ENCODE peak calls at places on chromosomes 6 and 20, in five cellular contexts. One of them, this sample, is unnamed.
A peak's percentile ranks its signal among the peaks of the same experiment; 100 is the strongest.

GRCh38 chr6:35727206-35727934 is 9.5 kb upstream of the ARMC12 start:
- DNase-seq in 8988T: peak; percentile 80
- DNase-seq in fibroblast of the conjunctiva: peak; percentile 95
- DNase-seq in Calu3: peak; percentile 55
- DNase-seq in activated naive CD4-positive, alpha-beta T cell treated with anti-CD3 and anti-CD28 coated beads, Interleukin-2, amount 10 ng/mL, durations not matched to agents 7 days and 5 days: no peak
- DNase-seq in this sample: peak; percentile 80

GRCh38 chr6:158057213-158057987 is 75.7 kb downstream of the SYNJ2 start:
- DNase-seq in 8988T: peak; percentile 55
- DNase-seq in fibroblast of the conjunctiva: peak; percentile 79
- DNase-seq in Calu3: no peak
- DNase-seq in activated naive CD4-positive, alpha-beta T cell treated with anti-CD3 and anti-CD28 coated beads, Interleukin-2, amount 10 ng/mL, durations not matched to agents 7 days and 5 days: no peak
- DNase-seq in this sample: no peak

GRCh38 chr6:111098597-111098996 is 11.3 kb downstream of the SLC16A10 start:
- DNase-seq in 8988T: no peak
- DNase-seq in fibroblast of the conjunctiva: no peak
- DNase-seq in Calu3: no peak
- DNase-seq in activated naive CD4-positive, alpha-beta T cell treated with anti-CD3 and anti-CD28 coated beads, Interleukin-2, amount 10 ng/mL, durations not matched to agents 7 days and 5 days: no peak
- DNase-seq in this sample: no peak

GRCh38 chr6:8215631-8216030 is 113.3 kb upstream of the EEF1E1 start:
- DNase-seq in 8988T: no peak
- DNase-seq in fibroblast of the conjunctiva: no peak
- DNase-seq in Calu3: no peak
- DNase-seq in activated naive CD4-positive, alpha-beta T cell treated with anti-CD3 and anti-CD28 coated beads, Interleukin-2, amount 10 ng/mL, durations not matched to agents 7 days and 5 days: no peak
- DNase-seq in this sample: no peak

GRCh38 chr20:38894091-38894847 is 31.9 kb upstream of the FAM83D start:
- DNase-seq in 8988T: peak; percentile 25
- DNase-seq in fibroblast of the conjunctiva: no peak
- DNase-seq in Calu3: no peak
- DNase-seq in activated naive CD4-positive, alpha-beta T cell treated with anti-CD3 and anti-CD28 coated beads, Interleukin-2, amount 10 ng/mL, durations not matched to agents 7 days and 5 days: no peak
- DNase-seq in this sample: no peak

GRCh38 chr20:43987531-43987930 is 72.9 kb downstream of the TOX2 start:
- DNase-seq in 8988T: no peak
- DNase-seq in fibroblast of the conjunctiva: no peak
- DNase-seq in Calu3: no peak
- DNase-seq in activated naive CD4-positive, alpha-beta T cell treated with anti-CD3 and anti-CD28 coated beads, Interleukin-2, amount 10 ng/mL, durations not matched to agents 7 days and 5 days: no peak
- DNase-seq in this sample: no peak

GRCh38 chr20:478949-479429 is 16.7 kb upstream of the TBC1D20 start:
- DNase-seq in 8988T: peak; percentile 37
- DNase-seq in fibroblast of the conjunctiva: peak; percentile 65
- DNase-seq in Calu3: peak; percentile 23
- DNase-seq in activated naive CD4-positive, alpha-beta T cell treated with anti-CD3 and anti-CD28 coated beads, Interleukin-2, amount 10 ng/mL, durations not matched to agents 7 days and 5 days: peak; percentile 45
- DNase-seq in this sample: peak; percentile 78

GRCh38 chr20:53623454-53624206 is 30.0 kb upstream of the ZNF217 start:
- DNase-seq in 8988T: no peak
- DNase-seq in fibroblast of the conjunctiva: peak; percentile 74
- DNase-seq in Calu3: peak; percentile 71
- DNase-seq in activated naive CD4-positive, alpha-beta T cell treated with anti-CD3 and anti-CD28 coated beads, Interleukin-2, amount 10 ng/mL, durations not matched to agents 7 days and 5 days: peak; percentile 56
- DNase-seq in this sample: peak; percentile 81

GRCh38 chr6:28953039-28953872 is 29.5 kb upstream of the TRIM27 start:
- DNase-seq in 8988T: peak; percentile 44
- DNase-seq in fibroblast of the conjunctiva: no peak
- DNase-seq in Calu3: peak; percentile 71
- DNase-seq in activated naive CD4-positive, alpha-beta T cell treated with anti-CD3 and anti-CD28 coated beads, Interleukin-2, amount 10 ng/mL, durations not matched to agents 7 days and 5 days: peak; percentile 46
- DNase-seq in this sample: peak; percentile 46